ENCODE peak calls at places on chromosomes 4 and X, in ten cellular contexts. I, B, S, Q, W, Z, T, G, N and E are unnamed samples.

GRCh38 chr4:147954850-147955249 is 223.0 kb downstream of the ARHGAP10 start:
- DNase-seq in W (no peak), Z (no peak), T (no peak), I (no peak), Q (peak; percentile 28), S (no peak), N (no peak), G (no peak), B (no peak), E (no peak)

GRCh38 chrX:24478516-24478915 is 13.4 kb downstream of the PDK3 start:
- DNase-seq in T (no peak), I (no peak), Z (no peak), S (no peak), B (no peak), N (no peak), Q (no peak), W (no peak), G (no peak), E (no peak)

GRCh38 chr4:6509587-6509986 is 37.2 kb upstream of the PPP2R2C start:
- DNase-seq in W (no peak), Z (no peak), N (no peak), S (no peak), G (no peak), Q (no peak), I (peak; percentile 43), B (peak; percentile 25), T (no peak), E (peak; percentile 16)

GRCh38 chrX:154396948-154397887 is 959 bp upstream of the RPL10 start:
- DNase-seq in B (peak; percentile 53), Z (peak; percentile 39), I (peak; percentile 68), T (peak; percentile 92), S (peak; percentile 86), N (peak; percentile 81), G (peak; percentile 70), Q (peak; percentile 60), W (peak; percentile 78), E (peak; percentile 87)

GRCh38 chr4:16226816-16227461 is 668 bp upstream of the TAPT1 start:
- DNase-seq in I (peak; percentile 67), G (peak; percentile 41), T (peak; percentile 89), Q (peak; percentile 19), W (peak; percentile 61), B (no peak), N (peak; percentile 77), Z (peak; percentile 35), S (peak; percentile 79), E (peak; percentile 76)

GRCh38 chr4:26978387-26979071 is 117.9 kb downstream of the STIM2 start:
- DNase-seq in S (no peak), G (peak; percentile 31), Z (no peak), B (no peak), I (no peak), T (no peak), N (no peak), Q (no peak), W (no peak), E (no peak)

GRCh38 chrX:72202792-72203401 is 21.3 kb downstream of the PIN4 start:
- DNase-seq in I (peak; percentile 72), Z (no peak), S (no peak), W (no peak), T (no peak), N (no peak), G (no peak), Q (no peak), B (no peak), E (no peak)

GRCh38 chr4:99885063-99885664 is 9.1 kb downstream of the LAMTOR3 start:
- DNase-seq in W (no peak), I (peak; percentile 55), S (no peak), B (peak; percentile 41), Z (no peak), N (no peak), T (no peak), G (peak; percentile 61), Q (peak; percentile 59), E (no peak)

GRCh38 chr4:147174561-147174960 is 228.9 kb upstream of the TTC29 start:
- DNase-seq in G (no peak), N (no peak), Z (no peak), W (no peak), I (no peak), Q (peak; percentile 27), B (no peak), T (no peak), S (no peak), E (no peak)

GRCh38 chr4:113438596-113438995 is 322.9 kb downstream of the CAMK2D start:
- DNase-seq in W (no peak), S (no peak), G (no peak), Z (no peak), N (no peak), B (no peak), Q (no peak), T (no peak), I (no peak), E (no peak)

GRCh38 chr4:113437124-113437523 is 324.4 kb downstream of the CAMK2D start:
- DNase-seq in Z (no peak), S (no peak), W (no peak), B (no peak), T (no peak), G (peak; percentile 53), N (no peak), Q (peak; percentile 70), I (no peak), E (no peak)

GRCh38 chr4:113435893-113436292 is 325.6 kb downstream of the CAMK2D start:
- DNase-seq in B (peak; percentile 91), I (peak; percentile 90), T (no peak), G (peak; percentile 91), W (peak; percentile 16), N (no peak), Q (peak; percentile 83), S (no peak), Z (no peak), E (no peak)

GRCh38 chr4:113434247-113434587 is 327.3 kb downstream of the CAMK2D start:
- DNase-seq in I (peak; percentile 54), G (peak; percentile 75), N (no peak), W (no peak), Q (peak; percentile 87), T (no peak), B (peak; percentile 29), Z (no peak), S (no peak), E (no peak)

GRCh38 chr4:113436360-113436759 is 325.2 kb downstream of the CAMK2D start:
- DNase-seq in T (no peak), Q (peak; percentile 75), G (peak; percentile 91), I (no peak), Z (no peak), B (peak; percentile 35), W (no peak), N (no peak), S (no peak), E (no peak)
- H3K4me3 ChIP-seq in T (no peak overlapping the region), Q (no peak overlapping the region), G (no peak overlapping the region), I (no peak overlapping the region), Z (no peak overlapping the region), B (no peak overlapping the region), W (no peak overlapping the region), N (no peak overlapping the region), S (no peak overlapping the region), E (no peak overlapping the region)

GRCh38 chr4:110268352-110268751 is 69.9 kb upstream of the ELOVL6 start:
- DNase-seq in Q (no peak), W (no peak), N (no peak), B (no peak), Z (no peak), S (no peak), I (no peak), G (no peak), T (no peak), E (no peak)

GRCh38 chr4:110271986-110272385 is 73.6 kb upstream of the ELOVL6 start:
- DNase-seq in W (no peak), B (no peak), S (no peak), I (no peak), N (no peak), G (no peak), Q (no peak), Z (no peak), T (no peak), E (no peak)

GRCh38 chr4:110266136-110266535 is 67.7 kb upstream of the ELOVL6 start:
- DNase-seq in W (no peak), B (no peak), Q (no peak), S (no peak), I (no peak), G (no peak), N (no peak), Z (no peak), T (no peak), E (no peak)

GRCh38 chr4:110268790-110269189 is 70.4 kb upstream of the ELOVL6 start:
- DNase-seq in T (no peak), N (no peak), G (no peak), I (no peak), Q (no peak), Z (no peak), W (no peak), B (no peak), S (no peak), E (no peak)

DNA sequence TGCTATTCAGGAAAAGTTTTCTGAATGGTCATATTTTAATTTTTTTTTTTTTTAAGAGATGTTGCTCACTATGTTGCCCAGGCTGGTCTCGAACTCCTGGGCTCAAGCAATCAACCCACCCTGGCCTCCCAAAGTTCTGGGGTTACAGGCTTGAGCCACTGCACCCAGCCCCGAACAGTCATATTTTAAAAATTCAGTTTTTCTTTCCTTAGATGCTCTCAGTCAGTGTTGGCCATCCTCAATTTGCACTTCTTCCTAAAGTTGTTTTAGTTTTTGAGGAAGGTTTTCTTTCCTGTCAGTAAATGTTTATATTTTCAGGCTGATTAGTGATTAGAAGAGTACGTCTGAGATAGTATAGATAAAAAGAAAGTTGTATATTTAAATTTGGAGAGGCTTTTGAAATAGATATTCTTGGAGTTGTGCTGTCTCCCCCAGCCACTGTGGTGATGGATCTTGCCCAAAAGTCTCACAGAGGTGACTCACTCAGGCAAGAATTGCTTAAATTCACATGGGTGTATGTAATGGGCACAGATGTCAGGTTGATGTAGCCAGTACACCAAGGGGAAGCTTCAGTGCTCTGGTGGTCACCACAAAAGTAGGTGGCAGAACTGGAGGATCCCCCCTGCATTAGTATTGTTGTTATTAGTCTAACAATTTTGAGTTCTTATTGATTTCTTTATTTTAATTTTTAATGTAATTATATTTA is 72.2 kb upstream of the ELOVL6 start:
- DNase-seq in T (no peak), N (no peak), G (peak; percentile 56), I (peak; percentile 80), B (peak; percentile 45), S (no peak), Q (peak; percentile 80), W (no peak), Z (no peak), E (no peak)
- H3K4me3 ChIP-seq in T (no peak overlapping the region), N (no peak overlapping the region), G (no peak overlapping the region), I (no peak overlapping the region), B (no peak overlapping the region), S (no peak overlapping the region), Q (no peak overlapping the region), W (no peak overlapping the region), Z (no peak overlapping the region), E (no peak overlapping the region)

GRCh38 chrX:133984857-133985163 is 584 bp downstream of the GPC3 start:
- DNase-seq in I (no peak), N (no peak), T (no peak), B (no peak), Q (no peak), W (no peak), Z (no peak), S (no peak), G (no peak), E (no peak)
- H3K4me3 ChIP-seq in I (no peak overlapping the region), N (no peak overlapping the region), T (peak overlapping the region; percentile 22), B (peak overlapping the region; percentile 17), Q (peak overlapping the region; percentile 38), W (peak overlapping the region; percentile 31), Z (peak overlapping the region; percentile 35), S (no peak overlapping the region), G (peak overlapping the region; percentile 45), E (peak overlapping the region; percentile 45)

DNA sequence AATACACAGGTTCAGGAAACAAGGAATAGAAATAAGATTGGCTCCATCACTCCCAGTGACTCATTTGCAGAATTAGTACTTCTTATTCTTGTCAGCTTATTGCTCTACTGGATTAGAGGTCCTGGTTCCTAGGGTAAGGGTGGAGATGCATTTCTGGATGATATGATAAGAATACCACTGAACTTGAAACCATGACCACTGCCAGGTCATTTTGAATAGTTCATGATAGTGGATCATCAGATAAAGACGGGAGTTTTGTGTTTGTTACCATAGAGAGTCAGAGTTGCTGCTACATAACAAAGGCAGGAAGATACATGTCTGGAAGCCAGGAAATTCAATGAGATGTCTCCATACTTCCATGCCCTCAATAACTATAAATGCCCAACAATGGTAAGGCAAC is 109.2 kb upstream of the FAT1 start:
- DNase-seq in Q (no peak), B (peak; percentile 86), S (no peak), Z (no peak), W (no peak), I (no peak), G (peak; percentile 35), N (no peak), T (no peak), E (no peak)
- H3K4me3 ChIP-seq in Q (no peak overlapping the region), B (no peak overlapping the region), S (no peak overlapping the region), Z (no peak overlapping the region), W (no peak overlapping the region), I (no peak overlapping the region), G (no peak overlapping the region), N (no peak overlapping the region), T (no peak overlapping the region), E (no peak overlapping the region)